ENCODE peak calls at places on chromosomes 5 and 9, in four cellular contexts. One of them, this sample, is unnamed.

GRCh38 chr5:173745123-173745522 is 128.7 kb upstream of the BOD1 start:
- DNase-seq in K562: no peak
- DNase-seq in HepG2: no peak
- DNase-seq in SK-N-SH: peak; percentile 51
- DNase-seq in this sample: no peak

GRCh38 chr9:90642570-90643539 is at the start of gene DIRAS2:
- DNase-seq in K562: no peak
- DNase-seq in HepG2: no peak
- DNase-seq in SK-N-SH: peak; percentile 85
- DNase-seq in this sample: peak; percentile 6

GRCh38 chr9:131393622-131394463 is at the start of gene PRRC2B:
- DNase-seq in K562: peak; percentile 96
- DNase-seq in HepG2: peak; percentile 67
- DNase-seq in SK-N-SH: peak; percentile 99
- DNase-seq in this sample: peak; percentile 33

GRCh38 chr9:18636781-18637180 is 162.8 kb downstream of the ADAMTSL1 start:
- DNase-seq in K562: no peak
- DNase-seq in HepG2: no peak
- DNase-seq in SK-N-SH: no peak
- DNase-seq in this sample: no peak

GRCh38 chr5:16871746-16872339 is 64.2 kb downstream of the MYO10 start:
- DNase-seq in K562: no peak
- DNase-seq in HepG2: no peak
- DNase-seq in SK-N-SH: no peak
- DNase-seq in this sample: no peak

GRCh38 chr9:6384732-6385131 is 28.3 kb upstream of the UHRF2 start:
- DNase-seq in K562: no peak
- DNase-seq in HepG2: no peak
- DNase-seq in SK-N-SH: no peak
- DNase-seq in this sample: no peak

GRCh38 chr9:82560036-82560435 is 502.9 kb downstream of the RASEF start:
- DNase-seq in K562: no peak
- DNase-seq in HepG2: no peak
- DNase-seq in SK-N-SH: no peak
- DNase-seq in this sample: no peak

GRCh38 chr5:95940758-95941682 is 20.6 kb downstream of the ELL2 start:
- DNase-seq in K562: peak; percentile 49
- DNase-seq in HepG2: no peak
- DNase-seq in SK-N-SH: peak; percentile 8
- DNase-seq in this sample: no peak

GRCh38 chr9:33082538-33083326 is 6.3 kb upstream of the SMU1 start:
- DNase-seq in K562: no peak
- DNase-seq in HepG2: no peak
- DNase-seq in SK-N-SH: no peak
- DNase-seq in this sample: no peak

GRCh38 chr5:124162782-124163532 is 583.5 kb downstream of the ZNF608 start:
- DNase-seq in K562: no peak
- DNase-seq in HepG2: peak; percentile 49
- DNase-seq in SK-N-SH: no peak
- DNase-seq in this sample: no peak

GRCh38 chr5:83866191-83866590 is 145.5 kb upstream of the HAPLN1 start:
- DNase-seq in K562: no peak
- DNase-seq in HepG2: no peak
- DNase-seq in SK-N-SH: no peak
- DNase-seq in this sample: no peak

GRCh38 chr5:37539459-37539858 is 160.3 kb downstream of the WDR70 start:
- DNase-seq in K562: no peak
- DNase-seq in HepG2: no peak
- DNase-seq in SK-N-SH: no peak
- DNase-seq in this sample: no peak

GRCh38 chr5:109455598-109456096 is 45.9 kb upstream of the PJA2 start:
- DNase-seq in K562: no peak
- DNase-seq in HepG2: peak; percentile 11
- DNase-seq in SK-N-SH: peak; percentile 10
- DNase-seq in this sample: peak; percentile 31

GRCh38 chr9:19969721-19970120 is 180.9 kb upstream of the SLC24A2 start:
- DNase-seq in K562: no peak
- DNase-seq in HepG2: no peak
- DNase-seq in SK-N-SH: no peak
- DNase-seq in this sample: no peak

GRCh38 chr5:43967165-43967564 is 364.2 kb downstream of the NNT start:
- DNase-seq in K562: no peak
- DNase-seq in HepG2: no peak
- DNase-seq in SK-N-SH: no peak
- DNase-seq in this sample: no peak

GRCh38 chr5:57986746-57987145 is 473.1 kb downstream of the PLK2 start:
- DNase-seq in K562: no peak
- DNase-seq in HepG2: no peak
- DNase-seq in SK-N-SH: no peak
- DNase-seq in this sample: no peak

GRCh38 chr9:71733176-71733575 is 35.1 kb downstream of the CEMIP2 start:
- DNase-seq in K562: no peak
- DNase-seq in HepG2: no peak
- DNase-seq in SK-N-SH: no peak
- DNase-seq in this sample: no peak

GRCh38 chr5:103036601-103037000 is 83.3 kb downstream of the GIN1 start:
- DNase-seq in K562: no peak
- DNase-seq in HepG2: no peak
- DNase-seq in SK-N-SH: no peak
- DNase-seq in this sample: no peak

GRCh38 chr5:172719211-172719610 is 51.8 kb downstream of the DUSP1 start:
- DNase-seq in K562: no peak
- DNase-seq in HepG2: no peak
- DNase-seq in SK-N-SH: no peak
- DNase-seq in this sample: no peak

GRCh38 chr5:172718527-172719114 is 52.4 kb downstream of the DUSP1 start:
- DNase-seq in K562: no peak
- DNase-seq in HepG2: no peak
- DNase-seq in SK-N-SH: no peak
- DNase-seq in this sample: no peak

GRCh38 chr5:172721455-172722308 is 49.3 kb downstream of the DUSP1 start:
- DNase-seq in K562: no peak
- DNase-seq in HepG2: no peak
- DNase-seq in SK-N-SH: no peak
- DNase-seq in this sample: no peak

GRCh38 chr5:172722309-172722815 is 48.6 kb downstream of the DUSP1 start:
- DNase-seq in K562: no peak
- DNase-seq in HepG2: no peak
- DNase-seq in SK-N-SH: no peak
- DNase-seq in this sample: no peak

GRCh38 chr5:172720655-172721054 is 50.3 kb downstream of the DUSP1 start:
- DNase-seq in K562: no peak
- DNase-seq in HepG2: no peak
- DNase-seq in SK-N-SH: no peak
- DNase-seq in this sample: no peak
- TF ChIP-seq ELF1 in K562: no peak
- TF ChIP-seq ELF1 in HepG2: no peak
- TF ChIP-seq ELF1 in SK-N-SH: no peak
- TF ChIP-seq ELF1 in this sample: no peak

GRCh38 chr9:3788211-3788610 is 262.4 kb upstream of the RFX3 start:
- DNase-seq in K562: no peak
- DNase-seq in HepG2: no peak
- DNase-seq in SK-N-SH: no peak
- DNase-seq in this sample: no peak

GRCh38 chr9:3793363-3793762 is 267.6 kb upstream of the RFX3 start:
- DNase-seq in K562: no peak
- DNase-seq in HepG2: no peak
- DNase-seq in SK-N-SH: no peak
- DNase-seq in this sample: no peak

DNA sequence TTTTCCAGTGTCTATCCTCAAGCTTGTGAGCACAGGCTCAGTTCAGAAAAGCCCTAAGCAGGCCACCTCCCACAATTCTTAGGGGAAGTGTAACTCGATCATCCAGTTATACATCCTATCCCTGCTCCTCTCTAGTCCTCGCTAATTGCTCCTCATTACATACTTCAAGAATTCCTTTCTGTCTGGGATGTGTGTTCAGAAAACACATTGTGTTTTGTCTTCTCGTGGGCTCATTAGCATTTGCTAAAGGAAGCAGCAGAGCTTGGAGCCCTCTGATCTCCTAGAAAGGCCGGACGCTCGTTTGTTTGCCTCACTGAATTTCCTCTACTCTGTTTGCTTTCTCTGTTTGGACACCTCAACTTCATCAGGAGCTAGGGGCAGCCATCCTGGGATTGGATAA is 268.2 kb upstream of the RFX3 start:
- DNase-seq in K562: no peak
- DNase-seq in HepG2: peak; percentile 88
- DNase-seq in SK-N-SH: no peak
- DNase-seq in this sample: no peak
- TF ChIP-seq ELF1 in K562: no peak
- TF ChIP-seq ELF1 in HepG2: no peak
- TF ChIP-seq ELF1 in SK-N-SH: no peak
- TF ChIP-seq ELF1 in this sample: no peak

GRCh38 chr5:31935702-31936347 is 238.3 kb downstream of the GOLPH3 start:
- DNase-seq in K562: no peak
- DNase-seq in HepG2: no peak
- DNase-seq in SK-N-SH: no peak
- DNase-seq in this sample: no peak
- TF ChIP-seq ELF1 in K562: no peak
- TF ChIP-seq ELF1 in HepG2: no peak
- TF ChIP-seq ELF1 in SK-N-SH: no peak
- TF ChIP-seq ELF1 in this sample: no peak

GRCh38 chr9:133155156-133155555 is 8.6 kb downstream of the GBGT1 start:
- DNase-seq in K562: no peak
- DNase-seq in HepG2: no peak
- DNase-seq in SK-N-SH: peak; percentile 5
- DNase-seq in this sample: no peak

GRCh38 chr9:133153227-133154096 is 10.3 kb downstream of the GBGT1 start:
- DNase-seq in K562: no peak
- DNase-seq in HepG2: peak; percentile 77
- DNase-seq in SK-N-SH: no peak
- DNase-seq in this sample: no peak

GRCh38 chr9:133151601-133152525 is 11.9 kb downstream of the GBGT1 start:
- DNase-seq in K562: no peak
- DNase-seq in HepG2: no peak
- DNase-seq in SK-N-SH: no peak
- DNase-seq in this sample: no peak

GRCh38 chr9:133151041-133151440 is 12.7 kb downstream of the GBGT1 start:
- DNase-seq in K562: no peak
- DNase-seq in HepG2: no peak
- DNase-seq in SK-N-SH: no peak
- DNase-seq in this sample: no peak

GRCh38 chr9:133154097-133154989 is 9.4 kb downstream of the GBGT1 start:
- DNase-seq in K562: peak; percentile 67
- DNase-seq in HepG2: no peak
- DNase-seq in SK-N-SH: peak; percentile 15
- DNase-seq in this sample: no peak
- TF ChIP-seq ELF1 in K562: no peak
- TF ChIP-seq ELF1 in HepG2: no peak
- TF ChIP-seq ELF1 in SK-N-SH: no peak
- TF ChIP-seq ELF1 in this sample: no peak

GRCh38 chr9:80839821-80840670 is 849.3 kb downstream of the TLE1 start:
- DNase-seq in K562: no peak
- DNase-seq in HepG2: no peak
- DNase-seq in SK-N-SH: no peak
- DNase-seq in this sample: no peak
- TF ChIP-seq ELF1 in K562: no peak
- TF ChIP-seq ELF1 in HepG2: no peak
- TF ChIP-seq ELF1 in SK-N-SH: no peak
- TF ChIP-seq ELF1 in this sample: no peak

This sample was measured in HCT116.